ENCODE peak calls at places on chromosomes 1 and 21, in four cellular contexts. H is astrocyte, L is thyroid gland, R is aorta. U is an unnamed sample.

GRCh38 chr1:184860985-184861754 is 106.5 kb upstream of the EDEM3 start:
- DNase-seq in L (no peak), R (no peak), H (no peak), U (no peak)

GRCh38 chr1:23167353-23168078 is 1.1 kb downstream of the LUZP1 start:
- DNase-seq in L (peak; percentile 52), R (peak; percentile 63), H (peak; percentile 57), U (no peak)

GRCh38 chr1:62295921-62296451 is 23.2 kb downstream of the KANK4 start:
- DNase-seq in H (peak; percentile 77), L (no peak), R (no peak), U (no peak)

GRCh38 chr1:19164274-19165015 is 45.6 kb downstream of the UBR4 start:
- DNase-seq in H (no peak), L (no peak), R (no peak), U (no peak)

GRCh38 chr21:45405271-45405818 is 380 bp downstream of the COL18A1 start:
- DNase-seq in H (no peak), L (peak; percentile 57), R (peak; percentile 67), U (no peak)

GRCh38 chr1:240804475-240804874 is 192.5 kb upstream of the GREM2 start:
- DNase-seq in L (no peak), R (no peak), H (peak; percentile 68), U (no peak)

GRCh38 chr1:202149566-202149965 is 5.0 kb upstream of the ARL8A start:
- DNase-seq in L (no peak), R (no peak), H (no peak), U (no peak)

GRCh38 chr1:4227986-4228385 is 327.9 kb upstream of the C1orf174 start:
- DNase-seq in R (no peak), H (no peak), L (no peak), U (no peak)

GRCh38 chr1:22789356-22789994 is 78.8 kb downstream of the EPHB2 start:
- DNase-seq in R (no peak), H (peak; percentile 49), L (no peak), U (no peak)

GRCh38 chr1:82542141-82542540 is 741.4 kb downstream of the ADGRL2 start:
- DNase-seq in H (no peak), R (no peak), L (no peak), U (no peak)
- H3K9me3 ChIP-seq in H (no peaks in the 10 kb centered on the region), R (no peaks in the 10 kb centered on the region), L (no peaks in the 10 kb centered on the region), U (no peaks in the 10 kb centered on the region)

GRCh38 chr1:88985033-88985432 is 7.4 kb downstream of the KYAT3 start:
- DNase-seq in L (peak; percentile 55), H (peak; percentile 90), R (no peak), U (no peak)

GRCh38 chr1:88982055-88982454 is 10.4 kb downstream of the KYAT3 start:
- DNase-seq in L (no peak), R (no peak), H (peak; percentile 12), U (no peak)

GRCh38 chr1:88983791-88984552 is 8.5 kb downstream of the KYAT3 start:
- DNase-seq in H (peak; percentile 35), L (no peak), R (no peak), U (peak; percentile 23)

GRCh38 chr1:88985692-88986091 is 6.7 kb downstream of the KYAT3 start:
- DNase-seq in R (no peak), L (no peak), H (no peak), U (no peak)

DNA sequence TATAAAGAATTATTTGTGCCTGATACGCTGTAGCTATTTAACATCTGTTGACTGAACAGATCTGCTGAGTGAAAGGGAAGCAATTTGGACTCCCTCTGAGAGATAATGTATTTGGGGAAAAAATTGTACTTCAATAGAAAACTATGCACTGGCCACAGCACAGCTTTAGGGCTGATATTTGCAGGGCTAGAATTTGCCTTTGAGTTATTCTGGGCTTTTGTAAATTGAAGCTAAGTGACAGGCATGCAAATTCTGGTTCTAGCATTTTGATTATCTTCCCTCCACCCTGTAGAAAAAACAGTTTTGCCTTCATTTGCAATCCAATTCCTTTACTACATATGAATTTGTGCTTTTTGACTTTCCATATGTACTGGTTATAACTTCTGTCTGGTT is 7.9 kb downstream of the KYAT3 start:
- DNase-seq in R (no peak), H (no peak), L (no peak), U (no peak)
- H3K4me3 ChIP-seq in R (no peak overlapping the region), H (no peak overlapping the region), L (no peak overlapping the region), U (no peak overlapping the region)

DNA sequence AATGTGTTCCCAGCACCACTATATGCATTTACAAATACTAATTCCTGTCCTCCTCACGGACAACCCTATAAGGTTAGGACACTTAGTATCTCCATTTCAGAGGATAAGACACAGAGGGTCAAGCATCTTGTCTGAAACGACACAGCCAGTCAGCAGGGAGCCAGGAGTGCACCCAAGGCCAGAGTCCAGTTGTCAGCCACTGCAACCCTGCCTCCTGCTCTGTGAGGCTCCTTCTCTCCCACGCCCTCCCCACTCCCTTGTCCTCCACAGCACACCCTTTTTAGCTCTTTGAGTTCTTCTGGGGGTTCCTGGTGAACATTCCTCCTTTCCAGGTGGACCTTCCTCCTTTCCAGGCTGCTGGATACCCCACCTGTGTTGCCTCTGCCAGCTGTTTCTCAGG is 119.0 kb upstream of the TNR start:
- DNase-seq in H (no peak), L (no peak), R (no peak), U (no peak)
- H3K36me3 ChIP-seq in H (no peaks in the 10 kb centered on the region), L (no peaks in the 10 kb centered on the region), R (no peaks in the 10 kb centered on the region), U (no peaks in the 10 kb centered on the region)

GRCh38 chr1:2975466-2976179 is 45.6 kb upstream of the ACTRT2 start:
- DNase-seq in H (no peak), R (no peak), L (no peak), U (no peak)
- H3K9me3 ChIP-seq in H (no peaks in the 10 kb centered on the region), R (no peaks in the 10 kb centered on the region), L (no peaks in the 10 kb centered on the region), U (no peaks in the 10 kb centered on the region)

DNA sequence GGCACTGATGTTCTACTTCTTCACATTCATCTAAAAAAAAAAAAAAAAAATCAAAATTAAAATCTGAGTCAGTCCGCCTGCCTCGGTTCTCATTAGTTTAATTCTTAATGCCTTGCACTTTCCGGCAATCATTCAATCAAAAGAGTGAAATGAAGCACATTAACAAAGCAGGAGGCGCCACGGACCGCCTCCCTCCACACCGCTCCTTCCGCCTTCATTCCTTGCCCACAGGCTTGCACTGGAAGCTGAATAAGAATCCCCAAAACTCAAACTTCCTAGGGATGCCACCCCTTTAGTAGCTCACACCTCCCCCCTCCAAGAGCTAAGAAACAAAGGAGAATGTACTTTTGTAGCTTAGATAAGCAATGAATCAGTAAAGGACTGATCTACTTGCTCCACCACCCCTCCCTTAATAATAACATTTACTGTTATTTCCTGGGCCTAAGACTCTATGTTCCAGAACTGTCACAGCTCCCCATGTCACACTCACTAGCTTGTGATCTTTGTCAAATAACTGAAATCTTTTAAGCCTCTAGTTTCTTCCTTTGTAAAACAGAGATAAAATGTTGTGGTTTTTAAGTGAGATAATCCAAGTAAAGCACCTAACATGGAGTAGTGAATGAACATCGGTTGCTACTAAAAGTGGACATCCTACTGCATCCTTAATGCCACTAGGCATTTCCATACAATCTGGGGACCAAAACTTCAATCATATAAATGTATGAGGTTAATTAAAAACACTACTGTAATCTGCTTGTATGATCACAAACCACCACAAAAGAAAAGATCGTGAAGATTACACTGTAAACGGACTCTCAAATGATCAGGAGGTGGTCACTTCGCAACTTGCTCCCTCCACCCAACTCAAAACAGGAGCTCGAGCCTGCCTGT is 27.4 kb downstream of the LGALS8 start:
- DNase-seq in H (no peak), R (no peak), L (no peak), U (no peak)
- H3K4me3 ChIP-seq in H (no peak overlapping the region), R (no peak overlapping the region), L (no peak overlapping the region), U (no peak overlapping the region)

GRCh38 chr1:2470290-2471158 is 5.6 kb upstream of the PLCH2 start:
- DNase-seq in H (no peak), R (no peak), L (no peak), U (no peak)
- H3K36me3 ChIP-seq in H (no peaks in the 10 kb centered on the region), R (no peaks in the 10 kb centered on the region), L (no peaks in the 10 kb centered on the region), U (no peaks in the 10 kb centered on the region)

DNA sequence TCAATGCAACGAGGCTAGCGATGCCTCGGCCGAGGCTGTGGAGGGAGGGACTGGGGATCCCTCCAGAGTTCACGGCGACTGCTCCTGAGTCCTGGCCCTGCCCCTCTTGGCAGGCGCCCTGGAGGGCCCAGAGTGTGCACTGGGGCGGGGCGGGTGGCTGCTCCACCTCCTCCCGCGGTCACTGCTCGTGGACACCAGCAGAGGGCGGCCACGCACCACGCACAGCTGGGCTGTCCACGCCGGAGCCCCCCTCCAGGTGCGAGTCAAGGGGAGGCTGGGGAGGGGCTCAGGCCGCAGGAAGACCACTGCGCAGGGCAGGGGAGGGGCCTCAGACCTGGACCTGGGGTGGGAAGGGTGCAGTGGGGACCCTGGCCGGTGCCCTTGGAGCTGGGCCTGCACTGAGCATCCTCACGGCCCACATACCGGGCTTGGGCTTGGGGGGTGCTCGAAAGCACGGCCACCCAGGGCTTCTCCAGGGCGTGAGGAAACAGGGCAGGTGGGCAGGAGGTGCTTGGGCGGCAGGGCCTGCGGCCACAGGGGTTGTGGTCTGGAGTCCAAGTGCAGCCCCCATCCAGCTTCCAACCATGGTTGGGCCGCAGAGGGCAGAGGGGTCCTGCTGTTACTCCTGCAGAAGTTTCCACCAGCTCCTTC is 20.6 kb upstream of the TTC34 start:
- DNase-seq in R (peak; percentile 78), H (no peak), L (peak; percentile 90), U (no peak)
- H3K9me3 ChIP-seq in R (no peaks in the 10 kb centered on the region), H (peaks cover 14% of the 10 kb centered on the region), L (no peaks in the 10 kb centered on the region), U (no peaks in the 10 kb centered on the region)

GRCh38 chr1:26785611-26786436 is 1.9 kb upstream of the PIGV start:
- DNase-seq in H (peak; percentile 56), L (no peak), R (no peak), U (no peak)
- H3K4me3 ChIP-seq in H (no peak overlapping the region), L (no peak overlapping the region), R (no peak overlapping the region), U (peak overlapping the region; percentile 91)

DNA sequence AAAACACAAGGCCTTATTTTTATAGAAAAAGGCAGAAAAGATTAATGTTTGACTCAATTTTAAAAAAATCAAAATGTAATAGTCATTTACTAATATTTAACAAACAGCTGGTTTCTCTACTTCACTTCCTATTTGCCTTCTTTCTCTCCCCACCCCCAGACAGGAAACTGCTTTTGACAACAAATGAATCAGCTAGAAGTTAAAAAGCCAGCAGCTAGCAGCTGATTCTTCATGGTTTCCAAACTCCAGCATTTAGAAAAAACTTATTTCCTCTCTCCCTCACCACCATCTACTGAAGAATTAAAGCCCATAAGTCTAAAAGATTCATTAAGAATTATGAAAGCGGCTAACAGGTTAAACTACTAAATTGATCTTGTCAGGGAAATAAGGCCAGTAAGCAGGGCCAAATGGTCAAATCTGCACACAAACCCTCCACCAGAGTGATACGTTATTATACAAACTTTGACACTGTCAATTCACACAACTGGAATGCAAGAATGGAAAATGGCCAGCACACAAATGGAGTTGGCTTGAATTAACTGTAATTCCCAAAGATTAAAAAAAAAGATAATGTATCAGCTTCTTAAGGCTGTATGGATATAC is 4.0 kb downstream of the WDR26 start:
- DNase-seq in R (no peak), H (peak; percentile 63), L (no peak), U (no peak)
- H3K36me3 ChIP-seq in R (no peaks in the 10 kb centered on the region), H (peaks cover 5% of the 10 kb centered on the region), L (no peaks in the 10 kb centered on the region), U (no peaks in the 10 kb centered on the region)

GRCh38 chr21:9755611-9756010 is 765.8 kb upstream of the TPTE start:
- DNase-seq in R (no peak), H (no peak), L (no peak), U (no peak)
- H3K9me3 ChIP-seq in R (no peaks in the 10 kb centered on the region), H (peaks cover 38% of the 10 kb centered on the region), L (no peaks in the 10 kb centered on the region), U (peaks cover 3% of the 10 kb centered on the region)